ENCODE peak calls at places on chromosomes 3 and 15, in ten cellular contexts. H is activated T-cell treated with anti-CD3 and anti-CD28 coated beads, Interleukin-2, amount 50 U/mL, for 4 hours; G is BE2C; T is KG1; W is mesendoderm; P is T-helper 1 cell; O is stimulated activated CD4-positive, alpha-beta T cell treated with anti-CD3 and anti-CD28 coated beads, Interleukin-2, amount 100 ng/mL, for 48 hours; V is dermis microvascular lymphatic vessel endothelial cell; K is occipital lobe; Q is HEK293T. S is an unnamed sample.

GRCh38 chr15:63338170-63338569 is 43.5 kb downstream of the CA12 start:
- DNase-seq in V (no peak), K (no peak), Q (no peak), T (no peak), G (no peak), O (no peak), H (no peak), P (no peak), W (no peak), S (no peak)

GRCh38 chr3:1971780-1972179 is 126.9 kb upstream of the CNTN4 start:
- DNase-seq in G (no peak), V (peak), O (no peak), T (no peak), P (no peak), H (no peak), W (no peak), Q (no peak), K (no peak), S (no peak)

GRCh38 chr3:24748472-24748871 is 253.8 kb upstream of the THRB start:
- DNase-seq in W (no peak), P (no peak), K (no peak), O (no peak), G (no peak), H (no peak), Q (no peak), T (no peak), V (no peak), S (no peak)

GRCh38 chr15:75153084-75153483 is 48.6 kb upstream of the C15orf39 start:
- DNase-seq in T (peak), K (no peak), V (peak), O (no peak), Q (peak), P (no peak), W (peak), H (no peak), G (peak), S (no peak)

GRCh38 chr3:150147776-150148175 is 177.1 kb upstream of the PFN2 start:
- DNase-seq in V (no peak), O (no peak), P (no peak), G (no peak), K (no peak), Q (no peak), H (no peak), W (no peak), T (no peak), S (no peak)

GRCh38 chr3:27639271-27639670 is 82.9 kb downstream of the EOMES start:
- DNase-seq in H (no peak), T (peak), G (no peak), Q (no peak), P (no peak), V (no peak), W (no peak), O (no peak), K (no peak), S (no peak)

GRCh38 chr15:59444980-59445500 is 7.1 kb downstream of the FAM81A start:
- DNase-seq in K (no peak), W (no peak), P (no peak), O (no peak), G (no peak), T (no peak), H (no peak), V (no peak), Q (no peak), S (no peak)

GRCh38 chr3:79187441-79187840 is 580.4 kb downstream of the ROBO1 start:
- DNase-seq in T (no peak), H (no peak), G (no peak), P (no peak), W (no peak), K (no peak), V (no peak), Q (no peak), O (no peak), S (no peak)

GRCh38 chr3:22585504-22585903 is 617.6 kb upstream of the UBE2E2 start:
- DNase-seq in W (peak), K (no peak), H (no peak), Q (no peak), V (no peak), T (no peak), O (no peak), P (no peak), G (no peak), S (no peak)

GRCh38 chr3:19885468-19885867 is 48.5 kb downstream of the EFHB start:
- DNase-seq in Q (peak), P (no peak), G (no peak), K (no peak), O (no peak), H (no peak), W (peak), T (no peak), V (peak), S (no peak)

GRCh38 chr15:75410196-75410595 is 41.3 kb downstream of the SIN3A start:
- DNase-seq in P (no peak), W (no peak), T (no peak), Q (no peak), K (no peak), G (no peak), H (no peak), O (no peak), V (no peak), S (no peak)

GRCh38 chr15:45128971-45129639 is 574 bp downstream of the DUOXA1 start:
- DNase-seq in T (no peak), V (no peak), O (no peak), Q (no peak), H (no peak), P (no peak), W (no peak), G (no peak), K (no peak), S (no peak)

GRCh38 chr3:156919818-156920217 is 93.7 kb downstream of the LEKR1 start:
- DNase-seq in V (no peak), G (no peak), K (no peak), T (no peak), W (no peak), P (no peak), H (no peak), Q (no peak), O (no peak), S (no peak)

GRCh38 chr15:99052205-99052604 is 44.6 kb upstream of the PGPEP1L start:
- DNase-seq in H (no peak), Q (no peak), W (no peak), V (no peak), G (no peak), P (no peak), K (no peak), T (no peak), O (no peak), S (no peak)

GRCh38 chr3:179898024-179898423 is 138.7 kb downstream of the PEX5L start:
- DNase-seq in O (no peak), K (no peak), V (peak), G (peak), W (peak), T (no peak), Q (peak), H (no peak), P (no peak), S (no peak)

GRCh38 chr3:71251156-71251775 is 332.3 kb downstream of the FOXP1 start:
- DNase-seq in W (no peak), P (no peak), O (no peak), G (no peak), H (no peak), Q (no peak), K (no peak), T (no peak), V (peak), S (no peak)

GRCh38 chr15:43977072-43977884 is 150.5 kb downstream of the WDR76 start:
- DNase-seq in H (no peak), Q (no peak), K (no peak), O (peak), G (no peak), T (no peak), P (no peak), W (peak), V (peak), S (no peak)

GRCh38 chr3:128081226-128081625 is 29.0 kb downstream of the SEC61A1 start:
- DNase-seq in T (no peak), H (no peak), O (no peak), G (no peak), K (no peak), W (no peak), Q (no peak), V (no peak), P (no peak), S (no peak)

GRCh38 chr3:67290424-67290823 is 292.3 kb downstream of the KBTBD8 start:
- DNase-seq in P (no peak), O (no peak), V (no peak), G (no peak), T (no peak), Q (no peak), H (no peak), W (no peak), K (no peak), S (no peak)

GRCh38 chr3:61778095-61778494 is 216.7 kb downstream of the PTPRG start:
- DNase-seq in T (no peak), K (no peak), P (no peak), O (no peak), V (no peak), G (no peak), H (no peak), W (peak), Q (no peak), S (no peak)